ENCODE peak calls at places on chromosomes 6 and 20, in six cellular contexts. T is CD8-positive, alpha-beta T cell; J is tibial nerve; O is GM23248; I is mesendoderm; H is GM23338. X is an unnamed sample.

GRCh38 chr6:116764961-116765841 is at the start of gene FAM162B:
- DNase-seq in J (peak), H (peak), O (peak), T (no peak), I (peak), X (no peak)

GRCh38 chr6:31972709-31973350 is 892 bp upstream of the DXO start:
- DNase-seq in J (no peak), I (peak), O (peak), T (no peak), H (no peak), X (no peak)

GRCh38 chr20:50625986-50626677 is 65.2 kb downstream of the RIPOR3 start:
- DNase-seq in T (no peak), J (peak), I (peak), H (peak), O (peak), X (no peak)

GRCh38 chr6:128740951-128741350 is 142.0 kb upstream of the LAMA2 start:
- DNase-seq in O (no peak), T (no peak), H (no peak), I (no peak), J (no peak), X (no peak)

GRCh38 chr6:70176853-70177550 is 125.9 kb downstream of the COL9A1 start:
- DNase-seq in I (peak), O (no peak), H (no peak), J (no peak), T (no peak), X (no peak)

GRCh38 chr6:53418288-53418687 is 69.5 kb upstream of the ELOVL5 start:
- DNase-seq in I (no peak), T (no peak), O (no peak), H (no peak), J (no peak), X (no peak)

GRCh38 chr6:134894800-134895199 is 55.1 kb downstream of the ALDH8A1 start:
- DNase-seq in T (no peak), H (no peak), O (no peak), J (no peak), I (no peak), X (no peak)

GRCh38 chr6:117078624-117079023 is 186.7 kb upstream of the VGLL2 start:
- DNase-seq in O (no peak), H (no peak), J (no peak), I (no peak), T (no peak), X (no peak)

GRCh38 chr6:36075656-36076055 is 48.0 kb downstream of the MAPK14 start:
- DNase-seq in O (no peak), J (no peak), I (peak), T (peak), H (peak), X (no peak)

GRCh38 chr6:87730310-87730709 is 28.3 kb upstream of the AKIRIN2 start:
- DNase-seq in T (no peak), O (peak), H (no peak), I (no peak), J (peak), X (no peak)

GRCh38 chr6:167987811-167988495 is 9.5 kb upstream of the KIF25 start:
- DNase-seq in O (peak), H (no peak), T (no peak), I (no peak), J (peak), X (no peak)

GRCh38 chr20:45970646-45971424 is 1.2 kb downstream of the ZNF335 start:
- DNase-seq in J (peak), H (no peak), I (no peak), T (peak), O (peak), X (no peak)

GRCh38 chr6:50087231-50087954 is 37.7 kb upstream of the DEFB112 start:
- DNase-seq in J (no peak), I (peak), T (no peak), H (peak), O (peak), X (no peak)

GRCh38 chr6:7173843-7174503 is 66.2 kb downstream of the RREB1 start:
- DNase-seq in T (no peak), H (peak), J (no peak), O (no peak), I (peak), X (no peak)

GRCh38 chr6:90362273-90362672 is 65.6 kb upstream of the BACH2 start:
- DNase-seq in I (no peak), T (no peak), H (no peak), O (peak), J (no peak), X (no peak)

GRCh38 chr6:136576821-136577220 is 26.6 kb upstream of the MAP7 start:
- DNase-seq in O (no peak), H (no peak), I (no peak), J (no peak), T (no peak), X (no peak)

GRCh38 chr6:11616200-11616611 is 78.7 kb downstream of the TMEM170B start:
- DNase-seq in H (no peak), I (peak), T (no peak), O (peak), J (no peak), X (no peak)

GRCh38 chr20:49631074-49631716 is 63.3 kb upstream of the PTGIS start:
- DNase-seq in J (no peak), I (no peak), H (no peak), O (no peak), T (no peak), X (no peak)

GRCh38 chr20:38242848-38243449 is 17.6 kb downstream of the KIAA1755 start:
- DNase-seq in J (no peak), O (no peak), I (peak), T (no peak), H (peak), X (no peak)

GRCh38 chr6:34664270-34664971 is 32.1 kb downstream of the ILRUN start:
- DNase-seq in J (no peak), I (no peak), O (peak), H (no peak), T (no peak), X (no peak)

GRCh38 chr6:747921-748320 is 55.0 kb upstream of the EXOC2 start:
- DNase-seq in H (no peak), J (no peak), I (no peak), T (no peak), O (no peak), X (no peak)

GRCh38 chr6:744954-745353 is 52.0 kb upstream of the EXOC2 start:
- DNase-seq in I (no peak), T (no peak), H (no peak), O (no peak), J (no peak), X (no peak)

GRCh38 chr6:747006-747405 is 54.1 kb upstream of the EXOC2 start:
- DNase-seq in I (no peak), J (no peak), H (no peak), T (no peak), O (no peak), X (no peak)

GRCh38 chr6:741410-742339 is 48.7 kb upstream of the EXOC2 start:
- DNase-seq in J (no peak), H (no peak), T (no peak), I (no peak), O (no peak), X (no peak)

DNA sequence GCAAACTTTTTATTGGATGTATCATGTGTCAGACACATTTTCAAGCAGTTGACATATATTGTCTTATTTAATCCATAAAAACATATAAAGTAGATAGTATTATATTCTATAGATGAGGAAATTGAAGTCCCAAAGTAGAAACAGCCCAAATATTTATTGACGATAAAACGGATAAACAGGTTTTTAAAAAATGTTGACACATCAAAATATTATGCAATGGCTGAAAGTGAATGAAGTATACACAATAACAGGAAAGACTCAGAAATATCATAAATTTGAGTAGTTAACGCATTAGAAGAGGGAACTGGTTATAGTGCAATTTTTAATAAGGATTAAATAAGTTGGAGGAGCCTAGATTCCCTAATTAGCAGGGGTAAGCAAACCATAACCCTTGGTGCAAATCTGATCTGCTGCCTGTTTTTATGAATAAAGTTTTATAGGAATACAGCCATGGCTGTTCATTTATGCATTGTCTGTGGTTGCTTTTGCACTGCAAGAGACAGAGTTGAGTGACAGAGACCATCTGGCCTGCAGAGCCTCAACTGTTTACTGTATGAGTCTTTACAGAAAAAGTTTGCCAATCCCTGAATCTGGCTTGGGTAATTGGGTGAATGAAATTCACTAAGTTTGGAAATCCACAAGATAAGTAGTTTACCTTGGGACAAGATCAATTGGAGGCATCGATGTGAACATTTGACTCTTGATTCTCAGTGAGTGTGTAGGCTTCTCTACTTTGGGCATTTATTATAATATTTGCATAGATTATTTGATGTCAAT is 50.6 kb upstream of the EXOC2 start:
- DNase-seq in O (no peak), J (no peak), T (no peak), H (no peak), I (no peak), X (no peak)
- H3K27ac ChIP-seq in O (no peak), J (no peak), T (no peak), H (no peak), I (no peak), X (no peak)

GRCh38 chr6:97630592-97630991 is 347.6 kb upstream of the MMS22L start:
- DNase-seq in H (no peak), I (no peak), O (peak), J (no peak), T (no peak), X (no peak)

GRCh38 chr6:97621111-97621510 is 338.1 kb upstream of the MMS22L start:
- DNase-seq in T (no peak), H (no peak), O (no peak), J (no peak), I (no peak), X (no peak)

GRCh38 chr6:97632392-97632791 is 349.4 kb upstream of the MMS22L start:
- DNase-seq in O (peak), J (no peak), H (no peak), I (no peak), T (no peak), X (no peak)

GRCh38 chr6:97626586-97627441 is 343.8 kb upstream of the MMS22L start:
- DNase-seq in J (no peak), I (no peak), H (peak), O (peak), T (no peak), X (no peak)
- H3K27ac ChIP-seq in J (no peak), I (no peak), H (no peak), O (no peak), T (no peak), X (peak)

DNA sequence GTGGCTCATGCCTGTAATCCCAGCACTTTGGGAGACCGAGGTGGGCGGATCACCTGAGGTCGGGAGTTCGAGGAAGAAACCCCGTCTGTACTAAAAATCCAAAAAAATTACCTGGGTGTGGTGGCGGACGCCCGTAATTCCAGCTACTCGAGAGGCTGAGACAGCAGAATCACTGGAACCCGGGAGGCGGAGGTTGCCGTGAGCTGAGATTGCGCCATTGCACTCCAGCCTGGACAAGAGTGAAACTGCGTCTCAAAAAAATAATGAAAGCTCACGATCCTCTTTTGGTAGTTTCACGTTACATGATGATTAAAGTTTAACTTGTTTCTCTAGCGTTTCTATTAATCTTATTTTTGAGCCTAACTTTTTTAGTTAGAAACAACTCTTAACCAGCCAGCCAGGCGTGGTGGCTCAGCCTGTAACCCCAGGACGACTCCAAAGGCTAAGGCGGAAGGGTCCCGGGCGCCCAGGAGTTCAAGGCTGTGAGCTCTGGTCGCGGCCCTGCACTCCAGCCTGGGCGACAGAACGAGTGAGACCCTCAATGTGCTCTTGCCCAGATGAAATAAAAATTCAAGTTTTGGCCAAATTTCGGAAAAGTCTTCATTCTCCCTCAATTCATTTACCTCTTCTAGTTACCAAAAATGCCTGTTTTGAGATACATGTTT is 1.2 kb upstream of the WRNIP1 start:
- DNase-seq in J (no peak), O (no peak), I (no peak), H (peak), T (no peak), X (no peak)
- H3K27ac ChIP-seq in J (peak), O (peak), I (no peak), H (no peak), T (peak), X (peak)

DNA sequence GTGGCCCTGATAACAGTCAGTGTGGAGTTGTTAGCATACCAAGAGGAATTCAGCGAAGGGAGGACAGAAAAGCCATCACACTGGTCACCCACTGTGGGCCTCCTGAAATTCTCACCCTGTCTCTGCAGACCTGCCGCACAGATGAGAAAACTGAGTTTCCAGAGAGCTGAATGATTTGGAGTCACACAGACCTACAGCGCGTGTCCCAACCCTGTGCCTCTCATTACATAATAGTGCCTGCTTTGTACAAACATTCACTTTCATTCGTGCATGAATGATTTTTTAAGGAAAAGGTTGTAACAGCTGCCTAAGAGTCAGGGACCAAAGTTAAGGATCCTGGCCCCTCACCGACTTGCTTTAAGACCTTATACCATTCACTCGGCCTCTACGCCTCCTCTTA is 62.7 kb downstream of the THBS2 start:
- DNase-seq in O (no peak), J (no peak), I (no peak), H (no peak), T (no peak), X (no peak)
- H3K27ac ChIP-seq in O (peak), J (no peak), I (no peak), H (no peak), T (no peak), X (no peak)

GRCh38 chr6:126102358-126102757 is 116.0 kb downstream of the TRMT11 start:
- DNase-seq in I (no peak), O (no peak), T (no peak), J (no peak), H (peak), X (no peak)
- H3K27ac ChIP-seq in I (no peak), O (no peak), T (no peak), J (no peak), H (peak), X (no peak)

GRCh38 chr6:48889429-48889828 is 573.6 kb downstream of the MMUT start:
- DNase-seq in O (no peak), J (no peak), H (no peak), I (no peak), T (no peak), X (no peak)
- H3K27ac ChIP-seq in O (no peak), J (no peak), H (no peak), I (no peak), T (no peak), X (no peak)

GRCh38 chr20:1800777-1801176 is 94.4 kb upstream of the SIRPA start:
- DNase-seq in J (no peak), I (no peak), T (no peak), H (no peak), O (peak), X (no peak)
- H3K27ac ChIP-seq in J (no peak), I (no peak), T (no peak), H (no peak), O (no peak), X (no peak)

GRCh38 chr20:13232999-13233398 is 11.9 kb downstream of the ISM1 start:
- DNase-seq in O (no peak), H (no peak), T (no peak), I (no peak), J (no peak), X (no peak)

GRCh38 chr20:13228771-13229170 is 7.7 kb downstream of the ISM1 start:
- DNase-seq in I (no peak), O (no peak), J (no peak), H (no peak), T (no peak), X (no peak)

GRCh38 chr20:13234961-13235360 is 13.9 kb downstream of the ISM1 start:
- DNase-seq in I (no peak), T (no peak), J (no peak), H (no peak), O (no peak), X (no peak)

GRCh38 chr20:13229538-13229937 is 8.5 kb downstream of the ISM1 start:
- DNase-seq in H (no peak), J (no peak), T (no peak), I (no peak), O (no peak), X (no peak)

GRCh38 chr20:13231031-13231752 is 10.1 kb downstream of the ISM1 start:
- DNase-seq in H (peak), I (peak), O (peak), J (no peak), T (peak), X (no peak)
- H3K27ac ChIP-seq in H (no peak), I (no peak), O (peak), J (no peak), T (peak), X (no peak)

GRCh38 chr6:169038691-169039090 is 215.0 kb downstream of the THBS2 start:
- DNase-seq in H (no peak), J (no peak), I (no peak), T (no peak), O (no peak), X (no peak)

GRCh38 chr6:169035381-169036280 is 218.0 kb downstream of the THBS2 start:
- DNase-seq in J (no peak), H (no peak), T (no peak), I (no peak), O (peak), X (no peak)

GRCh38 chr6:169029861-169030260 is 223.8 kb downstream of the THBS2 start:
- DNase-seq in T (no peak), I (no peak), O (no peak), J (no peak), H (no peak), X (no peak)

GRCh38 chr6:169034523-169035167 is 219.0 kb downstream of the THBS2 start:
- DNase-seq in J (no peak), T (no peak), I (no peak), H (no peak), O (peak), X (no peak)
- H3K27ac ChIP-seq in J (no peak), T (no peak), I (no peak), H (no peak), O (peak), X (no peak)

X was measured in substantia nigra.